ENCODE peak calls at places on chromosome 9, in ten cellular contexts. A is activated CD4-positive, alpha-beta T cell treated with anti-CD3 and anti-CD28 coated beads, Interleukin-2, amount 50 U/mL, for 1 hour; H is HEK293T; B is cardiac septum; K is C1 segment of cervical spinal cord; Z is IMR-90; P is RWPE2; Y is AG08396; L is RWPE1; M is activated naive CD4-positive, alpha-beta T cell treated with anti-CD3 and anti-CD28 coated beads for 36 hours. N is an unnamed sample.

GRCh38 chr9:133683494-133684460 is 47.6 kb downstream of the DBH start:
- DNase-seq in A (peak; percentile 73), H (no peak), B (no peak), K (no peak), Z (peak; percentile 4), P (no peak), Y (peak; percentile 48), L (no peak), M (peak; percentile 86), N (peak; percentile 72)

GRCh38 chr9:113524460-113524859 is 60.9 kb downstream of the RGS3 start:
- DNase-seq in A (no peak), H (no peak), B (no peak), K (no peak), Z (no peak), P (no peak), Y (no peak), L (no peak), M (no peak), N (no peak)

GRCh38 chr9:97397220-97397619 is 14.7 kb upstream of the TDRD7 start:
- DNase-seq in A (no peak), H (no peak), B (no peak), K (no peak), Z (no peak), P (no peak), Y (peak; percentile 31), L (no peak), M (peak; percentile 41), N (no peak)

GRCh38 chr9:78601957-78602565 is 305.1 kb downstream of the PSAT1 start:
- DNase-seq in A (no peak), H (peak; percentile 51), B (no peak), K (no peak), Z (peak; percentile 66), P (no peak), Y (peak; percentile 30), L (peak; percentile 58), M (peak; percentile 45), N (no peak)

GRCh38 chr9:82124090-82124489 is 135.5 kb downstream of the SPATA31D1 start:
- DNase-seq in A (no peak), H (no peak), B (no peak), K (no peak), Z (peak; percentile 90), P (no peak), Y (peak; percentile 76), L (peak; percentile 55), M (no peak), N (no peak)

GRCh38 chr9:77588319-77588937 is 59.7 kb downstream of the GNA14 start:
- DNase-seq in A (no peak), H (no peak), B (no peak), K (no peak), Z (peak; percentile 89), P (no peak), Y (peak; percentile 41), L (peak; percentile 90), M (no peak), N (no peak)

GRCh38 chr9:127746959-127747569 is 12.0 kb upstream of the TOR2A start:
- DNase-seq in A (peak; percentile 36), H (no peak), B (no peak), K (no peak), Z (no peak), P (no peak), Y (no peak), L (no peak), M (peak; percentile 20), N (no peak)

GRCh38 chr9:71249729-71250317 is 128.4 kb upstream of the TRPM3 start:
- DNase-seq in A (no peak), H (peak; percentile 56), B (no peak), K (no peak), Z (peak; percentile 64), P (no peak), Y (peak; percentile 54), L (peak; percentile 75), M (no peak), N (no peak)

GRCh38 chr9:33142531-33142930 is 24.6 kb downstream of the B4GALT1 start:
- DNase-seq in A (no peak), H (no peak), B (no peak), K (no peak), Z (no peak), P (peak; percentile 14), Y (no peak), L (no peak), M (no peak), N (no peak)

GRCh38 chr9:123302348-123303214 is 34.2 kb upstream of the STRBP start:
- DNase-seq in A (no peak), H (no peak), B (no peak), K (no peak), Z (no peak), P (no peak), Y (no peak), L (no peak), M (peak; percentile 44), N (no peak)

GRCh38 chr9:4344946-4345345 is 45.1 kb upstream of the GLIS3 start:
- DNase-seq in A (peak; percentile 2), H (no peak), B (no peak), K (no peak), Z (no peak), P (no peak), Y (no peak), L (peak; percentile 54), M (peak; percentile 82), N (no peak)

GRCh38 chr9:110995511-110996340 is 42.5 kb downstream of the LPAR1 start:
- DNase-seq in A (no peak), H (no peak), B (no peak), K (no peak), Z (peak; percentile 54), P (no peak), Y (no peak), L (no peak), M (no peak), N (no peak)

GRCh38 chr9:111621895-111622480 is 9.1 kb upstream of the DNAJC25 start:
- DNase-seq in A (no peak), H (peak; percentile 31), B (no peak), K (no peak), Z (peak; percentile 64), P (no peak), Y (peak; percentile 71), L (peak; percentile 56), M (peak; percentile 46), N (no peak)

GRCh38 chr9:13568446-13568845 is 289.0 kb upstream of the MPDZ start:
- DNase-seq in A (no peak), H (no peak), B (no peak), K (no peak), Z (no peak), P (no peak), Y (no peak), L (no peak), M (no peak), N (no peak)

GRCh38 chr9:114694719-114695269 is 12.8 kb upstream of the TEX48 start:
- DNase-seq in A (no peak), H (no peak), B (no peak), K (no peak), Z (peak; percentile 26), P (no peak), Y (no peak), L (no peak), M (peak; percentile 50), N (no peak)

GRCh38 chr9:6739218-6739617 is 18.6 kb upstream of the KDM4C start:
- DNase-seq in A (no peak), H (peak; percentile 8), B (no peak), K (no peak), Z (peak; percentile 25), P (no peak), Y (no peak), L (no peak), M (no peak), N (no peak)

GRCh38 chr9:106648799-106649198 is 214.2 kb upstream of the ZNF462 start:
- DNase-seq in A (no peak), H (no peak), B (no peak), K (no peak), Z (peak; percentile 13), P (no peak), Y (no peak), L (peak; percentile 55), M (no peak), N (no peak)

GRCh38 chr9:5352637-5353248 is 13.1 kb upstream of the RLN1 start:
- DNase-seq in A (no peak), H (no peak), B (no peak), K (no peak), Z (no peak), P (no peak), Y (no peak), L (no peak), M (no peak), N (no peak)

GRCh38 chr9:122346478-122347347 is 24.1 kb upstream of the PTGS1 start:
- DNase-seq in A (no peak), H (no peak), B (no peak), K (no peak), Z (no peak), P (no peak), Y (peak; percentile 72), L (no peak), M (no peak), N (no peak)

GRCh38 chr9:5041390-5042115 is 56.5 kb downstream of the JAK2 start:
- DNase-seq in A (no peak), H (no peak), B (peak; percentile 67), K (no peak), Z (no peak), P (no peak), Y (no peak), L (no peak), M (no peak), N (no peak)

GRCh38 chr9:119905706-119906105 is 536.5 kb upstream of the BRINP1 start:
- DNase-seq in A (no peak), H (no peak), B (no peak), K (no peak), Z (no peak), P (no peak), Y (no peak), L (no peak), M (no peak), N (no peak)

GRCh38 chr9:14303526-14303925 is 10.4 kb downstream of the NFIB start:
- DNase-seq in A (no peak), H (no peak), B (no peak), K (no peak), Z (no peak), P (no peak), Y (no peak), L (no peak), M (no peak), N (no peak)

GRCh38 chr9:2560175-2560574 is 61.4 kb upstream of the VLDLR start:
- DNase-seq in A (no peak), H (no peak), B (no peak), K (no peak), Z (no peak), P (no peak), Y (no peak), L (no peak), M (no peak), N (no peak)

GRCh38 chr9:83447351-83447750 is 90.8 kb downstream of the FRMD3 start:
- DNase-seq in A (no peak), H (no peak), B (no peak), K (no peak), Z (no peak), P (no peak), Y (no peak), L (no peak), M (no peak), N (no peak)

GRCh38 chr9:4739587-4740372 is 1.2 kb downstream of the AK3 start:
- DNase-seq in A (no peak), H (no peak), B (no peak), K (no peak), Z (no peak), P (no peak), Y (no peak), L (no peak), M (no peak), N (no peak)

GRCh38 chr9:123954921-123955320 is 25.0 kb upstream of the DENND1A start:
- DNase-seq in A (no peak), H (no peak), B (no peak), K (no peak), Z (peak; percentile 41), P (no peak), Y (no peak), L (no peak), M (no peak), N (no peak)

GRCh38 chr9:120894404-120895226 is 17.6 kb upstream of the PHF19 start:
- DNase-seq in A (no peak), H (no peak), B (no peak), K (no peak), Z (no peak), P (no peak), Y (peak; percentile 80), L (no peak), M (no peak), N (no peak)

GRCh38 chr9:121871431-121872025 is 220.1 kb downstream of the DAB2IP start:
- DNase-seq in A (no peak), H (no peak), B (peak; percentile 47), K (no peak), Z (peak; percentile 64), P (no peak), Y (no peak), L (no peak), M (no peak), N (no peak)

N was measured in effector memory CD4-positive, alpha-beta T cell.